ENCODE peak calls at places on chromosomes 4 and X, in seven cellular contexts. P is CD8-positive, alpha-beta T cell; D is heart right ventricle; M is IMR-90; V is breast epithelium; I is lower lobe of right lung; G is Peyer's patch. A is an unnamed sample. For H3K4me1, the result is how much of the 10 kb centered on the place peaks cover.

GRCh38 chrX:100654256-100654655 is 10.3 kb downstream of the SRPX2 start:
- DNase-seq in P (no peak), D (no peak), M (peak), V (no peak), I (no peak), G (no peak), A (no peak)

GRCh38 chr4:7187297-7187592 is 5.1 kb upstream of the SORCS2 start:
- DNase-seq in P (no peak), D (no peak), M (no peak), V (peak), I (peak), G (no peak), A (no peak)

GRCh38 chr4:3045500-3045850 is 28.9 kb downstream of the HTT-AS start:
- DNase-seq in P (peak), D (no peak), M (peak), V (no peak), I (peak), G (peak), A (no peak)

GRCh38 chr4:99998062-99998880 is 48.2 kb upstream of the H2AZ1 start:
- DNase-seq in P (no peak), D (no peak), M (peak), V (no peak), I (no peak), G (no peak), A (no peak)

GRCh38 chrX:140273921-140274320 is 230.9 kb downstream of the SOX3 start:
- DNase-seq in P (no peak), D (no peak), M (no peak), V (no peak), I (no peak), G (no peak), A (no peak)

GRCh38 chrX:45309096-45309495 is 108.4 kb upstream of the DIPK2B start:
- DNase-seq in P (no peak), D (no peak), M (peak), V (no peak), I (no peak), G (no peak), A (no peak)

GRCh38 chrX:53685711-53686110 is 808 bp downstream of the HUWE1 start:
- DNase-seq in P (no peak), D (no peak), M (peak), V (no peak), I (no peak), G (no peak), A (no peak)

GRCh38 chr4:89411539-89411938 is 103.9 kb upstream of the GPRIN3 start:
- DNase-seq in P (no peak), D (peak), M (peak), V (no peak), I (no peak), G (no peak), A (no peak)

GRCh38 chr4:112231779-112232713 is at the start of gene AP1AR:
- DNase-seq in P (peak), D (peak), M (peak), V (peak), I (peak), G (peak), A (peak)

GRCh38 chr4:113636438-113636818 is 125.1 kb downstream of the CAMK2D start:
- DNase-seq in P (peak), D (no peak), M (no peak), V (no peak), I (no peak), G (peak), A (no peak)

GRCh38 chr4:16785800-16786527 is 112.5 kb downstream of the LDB2 start:
- DNase-seq in P (no peak), D (no peak), M (peak), V (no peak), I (no peak), G (no peak), A (no peak)

DNA sequence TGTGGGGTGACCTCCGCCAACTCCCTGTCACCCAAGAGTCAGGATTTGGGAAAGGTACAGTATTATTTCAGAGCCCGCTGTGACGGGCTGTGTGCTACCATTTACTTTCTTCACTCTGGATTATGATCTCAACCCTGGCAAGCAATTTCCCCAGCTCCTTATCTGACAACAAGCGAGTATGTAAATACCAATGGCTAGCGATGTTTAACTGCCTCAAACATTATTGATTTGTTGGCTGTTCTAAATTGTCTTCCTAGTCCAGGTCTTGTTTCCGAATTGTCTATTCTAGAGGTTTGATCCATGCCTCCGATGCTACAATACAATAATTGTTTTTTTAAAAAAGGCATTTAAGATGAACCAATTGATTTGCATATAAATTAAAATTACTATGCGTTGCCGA is 17.7 kb upstream of the PITX2 start:
- DNase-seq in P (no peak), D (no peak), M (no peak), V (no peak), I (no peak), G (no peak), A (no peak)
- H3K4me3 ChIP-seq in P (no peak), D (no peak), M (no peak), V (no peak), I (no peak), G (no peak), A (no peak)

DNA sequence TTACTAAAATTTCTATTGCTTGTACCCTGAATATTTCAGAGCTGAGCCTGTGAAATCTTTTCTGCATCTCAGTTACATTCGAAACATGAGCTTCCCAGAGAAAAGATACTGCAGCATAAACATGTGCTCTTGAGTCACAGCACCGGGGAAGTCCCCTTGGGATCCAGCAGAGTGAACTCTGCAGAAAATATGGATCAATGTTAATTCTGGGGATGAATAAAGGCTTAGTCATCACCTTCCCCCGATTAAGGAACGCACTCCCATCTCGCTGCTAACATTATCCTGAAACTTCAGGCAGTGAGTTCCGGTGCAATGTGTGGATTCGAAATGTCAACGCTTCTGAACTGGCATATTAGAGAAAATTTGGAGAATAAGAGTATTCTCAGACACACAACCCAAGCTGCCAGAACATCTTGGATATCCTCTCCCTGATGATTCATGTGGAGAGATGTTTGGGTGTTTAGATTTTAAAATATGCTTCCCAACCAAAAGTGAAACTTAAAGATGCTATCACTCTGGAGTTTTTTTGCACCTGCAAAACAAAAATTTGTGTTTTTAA is 90.8 kb downstream of the IRF2 start:
- DNase-seq in P (no peak), D (no peak), M (peak), V (no peak), I (no peak), G (no peak), A (peak)
- H3K4me1 ChIP-seq in P (under half), D (half or more), M (under half), V (under half), I (under half), G (under half), A (under half)

DNA sequence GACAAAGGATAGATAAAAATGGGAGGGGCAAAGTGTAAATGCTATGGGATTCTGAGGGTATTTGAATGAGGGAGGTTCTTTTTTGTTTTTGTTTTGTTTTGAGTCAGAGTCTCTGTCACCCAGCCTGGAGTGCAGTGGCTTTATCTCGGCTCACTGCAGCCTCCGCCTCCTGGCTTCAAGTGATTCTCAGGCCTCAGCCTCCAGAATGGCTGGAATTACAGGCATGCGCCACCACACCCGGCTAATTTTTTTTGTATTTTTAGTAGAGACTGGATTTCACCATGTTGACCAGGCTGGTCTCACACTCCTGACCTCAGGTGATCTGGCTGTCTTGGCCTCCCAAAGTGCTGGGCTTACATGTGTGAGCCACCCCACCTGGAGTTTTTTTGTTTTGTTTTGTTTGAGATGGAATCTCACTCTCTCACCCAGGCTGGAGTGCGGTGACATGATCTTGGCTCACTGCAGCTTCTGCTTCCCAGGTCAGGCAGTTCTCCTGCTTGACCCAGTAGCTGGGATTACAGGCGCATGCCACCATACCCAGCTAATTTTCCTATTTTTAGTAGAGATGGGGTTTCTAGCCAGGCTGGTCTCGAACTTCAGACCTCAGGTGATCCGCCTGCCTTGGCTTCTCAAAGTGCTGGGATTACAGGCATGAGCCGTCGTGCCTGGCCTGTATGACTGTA is 9.0 kb downstream of the UBE2K start:
- DNase-seq in P (no peak), D (no peak), M (no peak), V (no peak), I (no peak), G (no peak), A (no peak)
- H3K27ac ChIP-seq in P (no peak), D (no peak), M (no peak), V (no peak), I (no peak), G (no peak), A (peak)

GRCh38 chr4:155952546-155952945 is 1.1 kb downstream of the CTSO start:
- DNase-seq in P (no peak), D (no peak), M (peak), V (no peak), I (no peak), G (no peak), A (no peak)

GRCh38 chr4:155954939-155955338 is 1.3 kb upstream of the CTSO start:
- DNase-seq in P (no peak), D (no peak), M (peak), V (no peak), I (no peak), G (no peak), A (no peak)

GRCh38 chr4:155950461-155950860 is 3.2 kb downstream of the CTSO start:
- DNase-seq in P (no peak), D (no peak), M (no peak), V (no peak), I (no peak), G (no peak), A (no peak)

GRCh38 chr4:155953151-155954117 is at the start of gene CTSO:
- DNase-seq in P (peak), D (peak), M (peak), V (peak), I (peak), G (peak), A (peak)

GRCh38 chr4:155954118-155954503 is 445 bp upstream of the CTSO start:
- DNase-seq in P (no peak), D (no peak), M (no peak), V (no peak), I (peak), G (no peak), A (no peak)
- H3K4me3 ChIP-seq in P (peak), D (peak), M (peak), V (peak), I (peak), G (peak), A (peak)

GRCh38 chr4:43337707-43338106 is 445.2 kb downstream of the GRXCR1 start:
- DNase-seq in P (no peak), D (no peak), M (peak), V (no peak), I (no peak), G (no peak), A (no peak)
- H3K4me1 ChIP-seq in P (under half), D (under half), M (under half), V (under half), I (under half), G (under half), A (under half)